ENCODE peak calls at places on chromosome 16, in six cellular contexts. O is GM12878, I is SK-N-SH, K is K562, E is H1, M is HepG2. D is an unnamed sample.

GRCh38 chr16:73122604-73123386 is 74.9 kb upstream of the ZFHX3 start:
- DNase-seq in M (no peak), E (no peak), K (no peak), O (no peak), I (no peak), D (no peak)

GRCh38 chr16:9525037-9525436 is 433.6 kb downstream of the HAPSTR1 start:
- DNase-seq in O (no peak), K (no peak), M (no peak), E (no peak), I (no peak), D (no peak)

GRCh38 chr16:88437367-88437964 is 15.6 kb upstream of the ZFPM1 start:
- DNase-seq in O (no peak), E (peak; percentile 44), M (peak; percentile 48), K (peak; percentile 84), I (peak; percentile 95), D (peak; percentile 37)

GRCh38 chr16:27778171-27778925 is 228.4 kb downstream of the KATNIP start:
- DNase-seq in M (no peak), K (no peak), I (peak; percentile 54), E (no peak), O (no peak), D (no peak)

GRCh38 chr16:69930117-69930776 is 20.9 kb upstream of the CLEC18A start:
- DNase-seq in I (peak; percentile 85), K (peak; percentile 89), E (no peak), O (no peak), M (peak; percentile 76), D (peak; percentile 40)

GRCh38 chr16:11475896-11476630 is 110.7 kb downstream of the LITAF start:
- DNase-seq in O (no peak), K (no peak), M (no peak), E (no peak), I (no peak), D (no peak)

GRCh38 chr16:67115649-67116048 is 5.9 kb downstream of the PHAF1 start:
- DNase-seq in I (no peak), K (no peak), E (no peak), O (no peak), M (no peak), D (peak; percentile 85)

GRCh38 chr16:14321542-14321941 is 250.4 kb downstream of the MRTFB start:
- DNase-seq in I (peak; percentile 34), O (no peak), M (no peak), K (peak; percentile 45), E (no peak), D (no peak)

GRCh38 chr16:21033264-21033663 is 117.4 kb downstream of the DNAH3 start:
- DNase-seq in K (no peak), O (no peak), M (no peak), E (no peak), I (no peak), D (no peak)

GRCh38 chr16:50699345-50700159 is 6.1 kb downstream of the NOD2 start:
- DNase-seq in E (no peak), M (peak; percentile 18), K (no peak), I (no peak), O (no peak), D (no peak)

GRCh38 chr16:53622315-53622714 is 81.3 kb downstream of the RPGRIP1L start:
- DNase-seq in E (no peak), O (no peak), I (no peak), M (no peak), K (no peak), D (no peak)

GRCh38 chr16:53626816-53627215 is 76.8 kb downstream of the RPGRIP1L start:
- DNase-seq in K (no peak), O (no peak), I (no peak), M (no peak), E (no peak), D (no peak)

GRCh38 chr16:53626161-53626560 is 77.5 kb downstream of the RPGRIP1L start:
- DNase-seq in M (no peak), O (no peak), K (no peak), E (no peak), I (no peak), D (no peak)

GRCh38 chr16:53629151-53629550 is 74.5 kb downstream of the RPGRIP1L start:
- DNase-seq in M (no peak), E (no peak), I (no peak), K (no peak), O (no peak), D (no peak)

GRCh38 chr16:53625221-53625620 is 78.4 kb downstream of the RPGRIP1L start:
- DNase-seq in I (peak; percentile 26), M (no peak), K (no peak), E (no peak), O (no peak), D (no peak)
- TF ChIP-seq RAD21 in I (no peak), M (no peak), K (no peak), E (no peak), O (no peak), D (no peak)

DNA sequence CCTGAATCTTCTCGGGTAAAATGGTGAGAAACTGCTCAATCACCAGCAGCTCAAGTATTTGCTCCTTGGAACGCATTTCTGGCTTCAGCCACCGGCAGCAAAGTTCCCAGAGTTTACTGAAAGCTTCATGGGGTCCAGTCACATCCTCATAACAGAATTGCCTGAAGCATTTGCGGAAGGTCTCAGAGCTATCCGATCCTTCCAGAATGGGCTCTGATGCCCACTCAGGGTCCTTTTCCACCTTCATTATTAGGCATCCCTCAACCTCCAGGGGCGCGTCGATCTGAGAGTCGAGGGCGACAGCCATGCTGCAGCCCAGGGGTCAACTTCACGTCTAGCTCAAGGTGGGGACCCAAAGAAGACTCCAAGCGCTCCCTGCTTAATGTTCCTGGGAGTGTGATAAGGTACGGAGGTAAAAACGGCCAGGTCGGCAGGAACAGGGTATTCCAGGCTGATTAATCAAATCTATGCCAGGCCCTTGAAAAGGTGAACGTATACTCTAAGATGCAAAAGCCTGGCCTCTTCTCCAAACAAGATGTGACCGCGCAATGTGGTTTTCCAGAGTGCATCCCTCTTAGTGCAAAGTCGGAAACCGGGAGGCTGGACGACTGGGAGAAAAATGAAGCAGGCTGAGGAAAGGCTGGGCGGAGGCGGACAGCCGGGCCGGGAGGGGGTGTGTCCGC is 683 bp downstream of the ZKSCAN2 start:
- DNase-seq in O (no peak), E (no peak), M (peak; percentile 40), I (peak; percentile 58), K (peak; percentile 39), D (no peak)
- TF ChIP-seq POLR2AphosphoS5 in O (no peak), E (no peak), M (no peak), I (no peak), K (no peak), D (no peak)

GRCh38 chr16:86994651-86995171 is 322.5 kb downstream of the C16orf95 start:
- DNase-seq in M (no peak), E (no peak), K (peak; percentile 24), O (no peak), I (no peak), D (no peak)
- TF ChIP-seq RAD21 in M (no peak), E (no peak), K (no peak), O (no peak), I (no peak), D (no peak)

GRCh38 chr16:5033256-5034166 is at the start of gene NAGPA:
- DNase-seq in M (peak; percentile 87), E (peak; percentile 54), K (peak; percentile 92), O (no peak), I (peak; percentile 94), D (peak; percentile 74)
- TF ChIP-seq POLR2AphosphoS5 in M (peak; percentile 78), E (peak; percentile 54), K (peak; percentile 29), O (peak; percentile 56), I (peak; percentile 65), D (peak; percentile 65)

GRCh38 chr16:74995986-74996385 is 2.8 kb upstream of the ZNRF1 start:
- DNase-seq in O (no peak), I (no peak), K (no peak), E (no peak), M (no peak), D (no peak)

GRCh38 chr16:74991268-74991592 is 6.3 kb upstream of the WDR59 start:
- DNase-seq in E (no peak), M (no peak), K (no peak), I (no peak), O (no peak), D (no peak)

GRCh38 chr16:74987027-74987681 is 2.2 kb upstream of the WDR59 start:
- DNase-seq in K (no peak), M (no peak), I (no peak), O (no peak), E (no peak), D (no peak)

GRCh38 chr16:74990832-74991231 is 5.9 kb upstream of the WDR59 start:
- DNase-seq in K (no peak), M (no peak), E (no peak), O (no peak), I (no peak), D (no peak)

GRCh38 chr16:74991593-74992403 is 6.9 kb upstream of the WDR59 start:
- DNase-seq in E (no peak), O (no peak), M (peak; percentile 100), K (peak; percentile 67), I (peak; percentile 32), D (no peak)
- TF ChIP-seq RAD21 in E (no peak), O (no peak), M (peak; percentile 19), K (no peak), I (no peak), D (no peak)

GRCh38 chr16:86500708-86501510 is 9.4 kb upstream of the FOXF1 start:
- DNase-seq in E (no peak), K (no peak), O (no peak), I (no peak), M (no peak), D (no peak)

GRCh38 chr16:86504315-86505184 is 5.8 kb upstream of the FOXF1 start:
- DNase-seq in M (no peak), O (no peak), E (no peak), I (no peak), K (no peak), D (no peak)

GRCh38 chr16:86501989-86502855 is 8.1 kb upstream of the FOXF1 start:
- DNase-seq in M (no peak), K (no peak), O (no peak), I (no peak), E (no peak), D (no peak)

GRCh38 chr16:86503830-86504229 is 6.5 kb upstream of the FOXF1 start:
- DNase-seq in E (no peak), M (no peak), O (no peak), I (no peak), K (no peak), D (no peak)

DNA sequence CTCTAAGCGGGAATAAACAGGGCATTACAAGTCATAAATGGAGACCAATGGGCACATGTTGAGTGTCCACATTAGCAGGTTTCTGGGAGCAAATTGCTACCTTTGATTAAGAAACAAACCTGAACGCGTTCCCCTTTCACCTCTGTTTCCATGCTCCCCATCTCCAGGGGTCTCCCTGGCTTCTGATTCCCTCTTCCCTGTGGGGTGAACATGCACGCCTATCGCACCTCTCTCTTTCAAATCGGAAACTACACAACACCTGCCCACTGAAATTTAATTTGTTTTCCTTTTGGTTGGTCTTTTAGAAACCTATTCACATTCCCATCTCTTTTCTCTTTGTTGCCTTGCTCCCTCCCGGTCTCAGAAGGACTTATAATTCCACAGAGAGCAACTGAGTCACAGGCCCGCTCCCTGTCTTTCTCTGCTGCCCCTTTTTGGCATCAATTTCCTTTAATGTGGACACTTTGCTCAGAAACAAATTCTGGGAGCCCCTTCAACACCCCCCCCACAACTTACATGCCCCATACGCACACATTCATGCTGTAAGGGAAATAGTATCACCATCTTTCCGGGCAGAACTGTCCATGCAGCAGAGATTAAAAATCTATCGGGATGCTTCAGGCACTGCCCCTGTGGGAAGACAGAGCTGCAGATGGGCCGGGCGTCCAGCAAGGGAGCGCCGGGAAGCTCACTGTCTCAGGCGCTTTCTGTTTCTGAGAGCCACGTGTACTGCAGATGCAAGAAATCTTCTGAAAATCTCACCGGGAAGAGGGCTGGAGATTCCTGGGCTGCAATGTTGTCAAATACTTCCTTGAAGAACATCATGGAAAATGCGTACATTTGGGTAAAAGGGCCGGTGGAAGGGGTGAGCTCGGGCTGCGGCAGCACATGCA is 7.2 kb upstream of the FOXF1 start:
- DNase-seq in K (no peak), M (no peak), I (no peak), O (no peak), E (no peak), D (no peak)
- TF ChIP-seq POLR2AphosphoS5 in K (no peak), M (no peak), I (no peak), O (no peak), E (no peak), D (no peak)